ENCODE peak calls at places on chromosome 14, in five cellular contexts. C, M, E, Z and T are unnamed samples.

GRCh38 chr14:85122690-85123089 is 407.3 kb upstream of the FLRT2 start:
- DNase-seq in C (no peak), M (peak), E (no peak), Z (no peak), T (no peak)

GRCh38 chr14:96511146-96511545 is 9.0 kb downstream of the PAPOLA start:
- DNase-seq in C (no peak), M (no peak), E (no peak), Z (no peak), T (no peak)

GRCh38 chr14:71636076-71636475 is 296.2 kb upstream of the RGS6 start:
- DNase-seq in C (no peak), M (no peak), E (no peak), Z (no peak), T (no peak)

GRCh38 chr14:55835985-55836384 is 256.0 kb downstream of the KTN1 start:
- DNase-seq in C (no peak), M (no peak), E (no peak), Z (no peak), T (no peak)

GRCh38 chr14:27386391-27386790 is 788.6 kb upstream of the NOVA1 start:
- DNase-seq in C (no peak), M (no peak), E (no peak), Z (no peak), T (no peak)

GRCh38 chr14:22390824-22391461 is 198.1 kb downstream of the DAD1 start:
- DNase-seq in C (no peak), M (no peak), E (no peak), Z (no peak), T (peak)

GRCh38 chr14:96247031-96247430 is 9.0 kb upstream of the BDKRB1 start:
- DNase-seq in C (no peak), M (no peak), E (no peak), Z (no peak), T (no peak)

GRCh38 chr14:72714094-72714493 is 179.8 kb downstream of the DPF3 start:
- DNase-seq in C (peak), M (no peak), E (no peak), Z (no peak), T (peak)

GRCh38 chr14:97410667-97411286 is 613.6 kb downstream of the VRK1 start:
- DNase-seq in C (no peak), M (no peak), E (no peak), Z (no peak), T (no peak)

GRCh38 chr14:89283327-89284060 is 133.5 kb downstream of the FOXN3 start:
- DNase-seq in C (no peak), M (no peak), E (no peak), Z (no peak), T (peak)

GRCh38 chr14:88198441-88198840 is 124.6 kb downstream of the KCNK10 start:
- DNase-seq in C (no peak), M (no peak), E (no peak), Z (no peak), T (no peak)

GRCh38 chr14:64944861-64945260 is 2.3 kb upstream of the GPX2 start:
- DNase-seq in C (no peak), M (no peak), E (no peak), Z (no peak), T (no peak)

GRCh38 chr14:20698018-20698329 is 9.4 kb downstream of the ANG start:
- DNase-seq in C (no peak), M (no peak), E (no peak), Z (no peak), T (no peak)

GRCh38 chr14:100246809-100247428 is 8.0 kb downstream of the YY1 start:
- DNase-seq in C (no peak), M (peak), E (no peak), Z (no peak), T (no peak)

GRCh38 chr14:101377069-101377468 is 184.2 kb upstream of the DIO3 start:
- DNase-seq in C (no peak), M (no peak), E (peak), Z (no peak), T (no peak)

GRCh38 chr14:64417771-64418125 is 29.6 kb downstream of the MTHFD1 start:
- DNase-seq in C (no peak), M (no peak), E (no peak), Z (no peak), T (no peak)

GRCh38 chr14:92728781-92729364 is 19.6 kb downstream of the LGMN start:
- DNase-seq in C (no peak), M (peak), E (no peak), Z (no peak), T (peak)

GRCh38 chr14:95979339-95980042 is 59.7 kb upstream of the C14orf132 start:
- DNase-seq in C (no peak), M (peak), E (no peak), Z (no peak), T (no peak)

GRCh38 chr14:39241637-39242036 is 7.9 kb downstream of the MIA2 start:
- DNase-seq in C (no peak), M (no peak), E (no peak), Z (no peak), T (no peak)

GRCh38 chr14:50014809-50015208 is 101.6 kb downstream of the VCPKMT start:
- DNase-seq in C (no peak), M (no peak), E (no peak), Z (no peak), T (no peak)

GRCh38 chr14:72869407-72870329 is 24.2 kb downstream of the DPF3 start:
- DNase-seq in C (no peak), M (no peak), E (no peak), Z (no peak), T (no peak)

GRCh38 chr14:54688229-54688628 is 121.3 kb downstream of the SAMD4A start:
- DNase-seq in C (no peak), M (no peak), E (no peak), Z (no peak), T (no peak)

GRCh38 chr14:76666746-76667145 is 94.5 kb upstream of the VASH1 start:
- DNase-seq in C (no peak), M (no peak), E (no peak), Z (no peak), T (no peak)

GRCh38 chr14:35400707-35401421 is 3.7 kb downstream of the NFKBIA start:
- DNase-seq in C (no peak), M (peak), E (no peak), Z (no peak), T (no peak)

GRCh38 chr14:75718199-75718598 is 57.2 kb downstream of the TTLL5 start:
- DNase-seq in C (no peak), M (no peak), E (no peak), Z (no peak), T (no peak)

GRCh38 chr14:67736771-67737170 is 35.1 kb downstream of the RDH12 start:
- DNase-seq in C (no peak), M (no peak), E (no peak), Z (no peak), T (no peak)

GRCh38 chr14:100117026-100117425 is 42.4 kb downstream of the DEGS2 start:
- DNase-seq in C (no peak), M (no peak), E (no peak), Z (no peak), T (no peak)

GRCh38 chr14:73770977-73771847 is 57.0 kb upstream of the PNMA1 start:
- DNase-seq in C (no peak), M (no peak), E (no peak), Z (no peak), T (no peak)

GRCh38 chr14:32933943-32934890 is 4.5 kb upstream of the NPAS3 start:
- DNase-seq in C (no peak), M (peak), E (no peak), Z (peak), T (peak)

GRCh38 chr14:105034314-105035039 is 13.6 kb upstream of the CDCA4 start:
- DNase-seq in C (no peak), M (no peak), E (no peak), Z (no peak), T (no peak)

DNA sequence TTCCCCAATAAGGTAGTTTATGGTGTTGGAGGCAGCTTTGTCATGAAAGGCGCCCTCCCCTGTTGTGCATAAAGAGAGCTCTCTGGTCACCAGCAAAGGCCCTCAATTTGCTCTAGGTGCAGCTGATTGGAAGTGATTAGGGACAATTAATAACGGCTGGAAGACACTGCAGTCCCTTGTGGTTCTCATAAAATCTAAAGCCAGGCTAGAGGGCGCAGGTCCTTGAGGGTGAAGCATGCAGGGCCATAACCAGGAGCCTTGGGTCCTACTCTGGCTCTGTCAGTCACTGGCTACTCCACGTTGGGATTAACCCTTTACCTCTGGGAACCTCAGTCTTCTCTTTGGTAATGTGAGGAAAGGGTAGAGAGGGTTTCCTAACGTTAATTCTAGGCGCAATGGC is 1.9 kb downstream of the DAAM1 start:
- DNase-seq in C (no peak), M (peak), E (no peak), Z (peak), T (peak)
- TF ChIP-seq CTCF in C (no peak), M (peak), E (no peak), Z (no peak), T (no peak)

GRCh38 chr14:53295985-53296582 is 143.0 kb upstream of the DDHD1 start:
- DNase-seq in C (no peak), M (peak), E (no peak), Z (no peak), T (peak)
- TF ChIP-seq CTCF in C (peak), M (peak), E (peak), Z (peak), T (no peak)

GRCh38 chr14:93736378-93737014 is 51.8 kb downstream of the PRIMA1 start:
- DNase-seq in C (no peak), M (no peak), E (no peak), Z (no peak), T (no peak)
- TF ChIP-seq CTCF in C (no peak), M (no peak), E (no peak), Z (no peak), T (no peak)

DNA sequence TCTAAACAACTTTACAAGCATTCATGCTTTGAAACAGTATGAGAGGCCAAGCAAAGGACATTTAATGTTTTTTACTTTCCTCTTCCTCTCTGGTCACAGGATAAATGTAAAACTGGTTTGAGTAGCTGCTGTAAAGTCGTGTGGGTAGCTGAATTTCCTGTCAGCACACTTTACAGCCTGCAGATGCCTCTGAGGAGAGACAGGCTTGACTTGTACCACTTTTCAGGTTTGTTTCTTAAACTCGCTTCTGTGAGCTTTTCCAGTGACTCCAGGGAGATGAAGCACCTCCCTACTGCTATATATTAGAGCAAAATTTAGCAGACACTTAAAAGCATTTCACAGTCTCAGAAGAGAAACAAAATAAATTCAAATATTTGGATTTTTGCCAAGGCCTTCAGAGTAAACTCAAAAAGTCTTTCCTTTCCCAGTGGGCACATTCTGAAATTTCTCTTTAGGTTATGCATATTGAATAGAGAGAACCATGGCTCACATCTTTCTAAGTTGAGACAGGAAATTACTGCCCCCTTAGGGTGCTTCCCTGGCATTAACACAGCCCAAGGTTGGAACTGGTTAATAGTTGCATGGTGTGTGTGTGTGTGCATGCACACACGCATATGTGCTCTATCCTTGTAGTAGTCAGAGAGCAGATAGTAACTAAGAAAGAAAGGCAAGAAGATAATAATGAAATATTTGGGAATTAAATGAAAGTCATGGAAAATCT is 557.3 kb upstream of the MIS18BP1 start:
- DNase-seq in C (no peak), M (no peak), E (no peak), Z (no peak), T (peak)
- TF ChIP-seq CTCF in C (no peak), M (no peak), E (no peak), Z (no peak), T (no peak)

GRCh38 chr14:69101331-69101826 is 51.5 kb downstream of the DCAF5 start:
- DNase-seq in C (no peak), M (peak), E (no peak), Z (peak), T (no peak)
- TF ChIP-seq CTCF in C (no peak), M (peak), E (peak), Z (peak), T (no peak)

GRCh38 chr14:57189070-57189469 is 79.6 kb downstream of the EXOC5 start:
- DNase-seq in C (no peak), M (peak), E (no peak), Z (no peak), T (no peak)
- TF ChIP-seq CTCF in C (no peak), M (peak), E (no peak), Z (no peak), T (no peak)

DNA sequence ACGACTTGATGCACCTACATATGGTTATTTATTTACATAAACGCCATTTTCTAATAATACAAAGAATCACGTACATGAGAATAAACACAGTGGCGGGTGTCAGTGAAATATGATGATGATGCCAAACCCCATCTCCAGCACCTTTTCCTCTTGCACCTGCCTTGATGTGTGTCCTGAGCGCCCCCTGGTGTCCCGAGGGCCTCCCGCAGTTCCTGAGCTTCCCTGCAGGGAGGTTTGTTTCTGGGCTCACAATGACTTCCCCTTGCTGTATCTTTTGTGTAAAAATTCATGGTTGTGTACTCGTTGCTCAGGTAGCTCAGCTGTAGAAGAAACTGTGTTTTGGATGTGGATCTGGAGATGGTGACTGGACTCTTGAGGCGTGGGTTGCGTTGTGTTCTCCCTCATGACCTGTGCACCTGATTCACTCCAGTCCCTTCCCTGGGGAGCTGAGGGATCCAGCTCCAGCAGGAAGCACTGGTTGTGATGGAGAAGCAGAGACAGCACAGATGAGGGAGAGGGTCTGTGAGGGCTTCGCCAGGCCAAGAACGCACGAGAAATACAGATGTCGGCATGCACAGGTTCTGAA is 1037.8 kb downstream of the TMEM121 start:
- DNase-seq in C (peak), M (no peak), E (no peak), Z (no peak), T (peak)
- TF ChIP-seq CTCF in C (peak), M (no peak), E (no peak), Z (no peak), T (peak)

GRCh38 chr14:51173863-51174262 is 66.2 kb upstream of the TMX1 start:
- DNase-seq in C (no peak), M (no peak), E (no peak), Z (no peak), T (no peak)

GRCh38 chr14:51182166-51182565 is 57.9 kb upstream of the TMX1 start:
- DNase-seq in C (no peak), M (peak), E (no peak), Z (no peak), T (no peak)

GRCh38 chr14:51180577-51180976 is 59.5 kb upstream of the TMX1 start:
- DNase-seq in C (peak), M (no peak), E (no peak), Z (no peak), T (peak)

DNA sequence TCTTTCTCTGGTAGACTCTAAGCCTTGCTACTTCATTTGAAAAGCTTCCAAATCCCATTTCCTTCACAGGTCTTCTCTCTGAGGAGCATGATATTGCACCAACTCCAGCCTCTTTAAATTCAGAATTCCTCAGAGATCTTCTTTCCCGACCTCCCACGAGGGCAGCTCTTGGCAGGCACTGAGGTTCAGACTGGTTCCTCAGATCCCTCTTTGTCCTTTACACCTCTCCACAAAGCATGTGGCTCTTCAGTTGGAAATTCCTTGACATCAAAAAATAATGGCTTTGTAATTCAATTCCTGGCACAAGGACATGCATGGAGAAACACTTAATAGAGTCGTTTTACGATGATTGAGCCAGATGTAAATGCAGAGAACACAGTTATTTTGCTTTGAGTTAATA is 63.2 kb upstream of the TMX1 start:
- DNase-seq in C (no peak), M (peak), E (no peak), Z (no peak), T (no peak)
- TF ChIP-seq CTCF in C (no peak), M (no peak), E (no peak), Z (no peak), T (no peak)

GRCh38 chr14:79091381-79091963 is 921.3 kb downstream of the NRXN3 start:
- DNase-seq in C (no peak), M (no peak), E (no peak), Z (no peak), T (no peak)
- TF ChIP-seq CTCF in C (no peak), M (no peak), E (no peak), Z (no peak), T (no peak)

GRCh38 chr14:34110531-34110930 is 159.7 kb upstream of the EGLN3 start:
- DNase-seq in C (no peak), M (no peak), E (no peak), Z (no peak), T (no peak)

GRCh38 chr14:34111505-34111904 is 160.6 kb upstream of the EGLN3 start:
- DNase-seq in C (no peak), M (no peak), E (no peak), Z (no peak), T (no peak)

GRCh38 chr14:34113991-34114390 is 163.1 kb upstream of the EGLN3 start:
- DNase-seq in C (no peak), M (no peak), E (no peak), Z (no peak), T (no peak)

GRCh38 chr14:34113051-34113511 is 162.2 kb upstream of the EGLN3 start:
- DNase-seq in C (no peak), M (peak), E (peak), Z (no peak), T (no peak)

GRCh38 chr14:34111933-34112332 is 161.1 kb upstream of the EGLN3 start:
- DNase-seq in C (no peak), M (no peak), E (no peak), Z (no peak), T (no peak)
- TF ChIP-seq CTCF in C (no peak), M (no peak), E (no peak), Z (no peak), T (no peak)